ENCODE peak calls at places on chromosomes 6 and 20, in five cellular contexts. H is ovary, D is spleen, M is suprapubic skin, C is prostate gland. I is an unnamed sample.

GRCh38 chr6:21856844-21857243 is 263.3 kb downstream of the SOX4 start:
- DNase-seq in H (no peak), M (no peak), C (no peak), D (no peak), I (no peak)

GRCh38 chr6:146289816-146290588 is 253.6 kb upstream of the RAB32 start:
- DNase-seq in H (no peak), D (no peak), C (no peak), M (no peak), I (no peak)

GRCh38 chr6:44742828-44743372 is 355.4 kb downstream of the CDC5L start:
- DNase-seq in C (no peak), D (no peak), M (no peak), H (no peak), I (no peak)

GRCh38 chr6:35368038-35368887 is 25.9 kb downstream of the PPARD start:
- DNase-seq in C (peak; percentile 10), H (no peak), D (no peak), M (no peak), I (no peak)

GRCh38 chr6:125780540-125781306 is 10.0 kb upstream of the NCOA7 start:
- DNase-seq in C (peak; percentile 41), H (peak; percentile 61), M (no peak), D (peak; percentile 88), I (peak; percentile 58)

GRCh38 chr6:135087403-135087802 is 32.8 kb upstream of the HBS1L start:
- DNase-seq in H (no peak), C (no peak), D (no peak), M (no peak), I (no peak)

GRCh38 chr6:113632220-113632864 is 224.8 kb upstream of the MARCKS start:
- DNase-seq in C (peak; percentile 86), H (no peak), M (no peak), D (no peak), I (peak; percentile 54)

GRCh38 chr6:76592561-76592960 is 520.1 kb upstream of the IMPG1 start:
- DNase-seq in H (no peak), M (no peak), C (no peak), D (no peak), I (no peak)

GRCh38 chr6:159941286-159942113 is 27.4 kb upstream of the IGF2R start:
- DNase-seq in M (no peak), H (no peak), D (no peak), C (no peak), I (no peak)
- H3K4me3 ChIP-seq in M (no peak overlapping the region), H (no peak overlapping the region), D (no peak overlapping the region), C (no peak overlapping the region), I (no peak overlapping the region)

GRCh38 chr20:433300-433975 is 25.3 kb downstream of the RBCK1 start:
- DNase-seq in C (no peak), M (no peak), H (no peak), D (no peak), I (no peak)

GRCh38 chr20:434221-434620 is 26.1 kb downstream of the RBCK1 start:
- DNase-seq in C (no peak), D (no peak), H (no peak), M (no peak), I (no peak)

GRCh38 chr20:436476-436875 is 25.9 kb downstream of the TBC1D20 start:
- DNase-seq in D (no peak), C (no peak), H (no peak), M (no peak), I (no peak)

GRCh38 chr20:435558-435957 is 26.8 kb downstream of the TBC1D20 start:
- DNase-seq in D (no peak), H (no peak), M (no peak), C (no peak), I (no peak)

GRCh38 chr20:434661-435419 is 26.7 kb downstream of the RBCK1 start:
- DNase-seq in C (no peak), H (no peak), M (no peak), D (no peak), I (no peak)
- TF ChIP-seq POLR2A in C (no peak), H (no peak), M (no peak), D (no peak), I (no peak)

DNA sequence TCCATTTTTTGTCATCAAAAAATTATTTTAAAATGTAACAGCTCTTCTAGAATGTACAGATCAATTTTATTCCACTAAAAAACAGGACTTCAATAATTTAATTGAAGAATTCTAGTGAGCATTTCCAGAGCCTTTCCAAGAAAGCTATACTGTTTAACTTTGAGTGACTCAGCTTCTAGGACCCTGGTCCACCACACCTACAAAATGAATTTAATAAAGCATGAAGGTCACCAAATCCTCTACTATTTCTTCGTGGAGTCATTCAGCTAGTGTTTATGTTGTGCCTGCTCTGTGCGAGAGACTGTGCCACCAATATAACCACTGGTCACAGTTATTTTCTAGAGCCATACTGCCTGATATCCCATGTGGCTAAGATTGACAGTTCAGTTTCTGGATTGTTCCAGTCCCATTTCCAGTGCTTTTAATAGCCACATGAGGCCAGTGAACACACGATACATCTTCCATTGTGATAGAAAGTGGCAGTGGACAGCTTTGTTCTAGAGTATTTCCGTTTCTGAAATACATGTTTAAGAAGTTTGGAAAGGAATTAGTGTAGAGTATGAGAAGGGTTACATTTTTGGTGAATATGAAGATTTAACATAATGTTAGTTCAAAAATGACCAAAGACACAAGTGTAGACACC is 160.6 kb downstream of the MTHFD1L start:
- DNase-seq in C (no peak), H (no peak), M (no peak), D (no peak), I (no peak)
- H3K4me1 ChIP-seq in C (no peaks in the 10 kb centered on the region), H (peaks cover 4% of the 10 kb centered on the region), M (peaks cover 5% of the 10 kb centered on the region), D (peaks cover 26% of the 10 kb centered on the region), I (no peaks in the 10 kb centered on the region)

GRCh38 chr6:1393641-1394283 is 4.4 kb downstream of the FOXF2 start:
- DNase-seq in C (no peak), M (peak; percentile 55), H (no peak), D (no peak), I (no peak)

GRCh38 chr6:1390071-1390804 is 862 bp downstream of the FOXF2 start:
- DNase-seq in M (peak; percentile 74), C (peak; percentile 14), D (peak; percentile 74), H (peak; percentile 32), I (no peak)

GRCh38 chr6:1390805-1391511 is 1.6 kb downstream of the FOXF2 start:
- DNase-seq in M (peak; percentile 64), H (no peak), D (peak; percentile 69), C (no peak), I (no peak)

GRCh38 chr6:1392813-1393640 is 3.7 kb downstream of the FOXF2 start:
- DNase-seq in D (peak; percentile 72), C (no peak), H (no peak), M (peak; percentile 61), I (no peak)

GRCh38 chr6:1391692-1392309 is 2.4 kb downstream of the FOXF2 start:
- DNase-seq in D (peak; percentile 37), M (peak; percentile 60), H (no peak), C (no peak), I (no peak)
- H3K4me3 ChIP-seq in D (no peak overlapping the region), M (peak overlapping the region; percentile 51), H (no peak overlapping the region), C (peak overlapping the region; percentile 40), I (peak overlapping the region; percentile 28)

DNA sequence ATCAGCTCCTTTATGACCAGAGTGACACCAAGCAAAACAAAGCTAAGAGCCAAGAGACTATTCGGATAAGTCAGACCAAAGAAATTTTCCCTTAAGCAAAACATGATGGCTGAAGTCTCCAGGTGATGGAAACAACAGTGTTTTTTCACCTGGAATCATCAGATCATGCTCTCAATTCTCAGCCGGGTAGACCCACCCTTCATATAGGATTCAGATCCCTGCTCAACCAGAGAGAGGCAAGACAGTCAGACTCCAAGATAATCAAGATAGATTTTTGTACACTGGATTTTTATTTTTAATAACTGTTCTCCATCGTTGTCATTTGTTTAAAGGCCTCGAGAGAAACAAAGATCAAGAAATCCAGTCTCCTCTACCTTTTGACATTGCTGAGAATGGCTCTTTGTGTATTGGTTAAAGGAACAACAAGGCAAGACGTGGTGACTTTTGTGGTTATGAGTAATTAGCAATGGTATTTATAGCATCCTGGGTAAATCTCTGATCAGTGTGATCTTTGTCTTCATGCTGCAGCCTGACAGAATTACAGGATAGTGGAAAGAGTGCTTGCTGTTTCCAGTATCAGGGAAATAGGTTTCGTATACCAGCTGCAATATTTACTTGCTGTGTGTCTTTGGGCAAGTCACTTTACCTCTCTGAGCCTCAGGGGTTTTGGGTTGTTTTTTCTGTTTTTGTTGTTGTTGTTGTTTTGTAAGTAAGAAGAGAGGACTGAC is 29.9 kb downstream of the ID4 start:
- DNase-seq in H (no peak), D (no peak), M (no peak), C (peak; percentile 9), I (no peak)
- TF ChIP-seq POLR2A in H (no peak), D (no peak), M (no peak), C (no peak), I (no peak)

DNA sequence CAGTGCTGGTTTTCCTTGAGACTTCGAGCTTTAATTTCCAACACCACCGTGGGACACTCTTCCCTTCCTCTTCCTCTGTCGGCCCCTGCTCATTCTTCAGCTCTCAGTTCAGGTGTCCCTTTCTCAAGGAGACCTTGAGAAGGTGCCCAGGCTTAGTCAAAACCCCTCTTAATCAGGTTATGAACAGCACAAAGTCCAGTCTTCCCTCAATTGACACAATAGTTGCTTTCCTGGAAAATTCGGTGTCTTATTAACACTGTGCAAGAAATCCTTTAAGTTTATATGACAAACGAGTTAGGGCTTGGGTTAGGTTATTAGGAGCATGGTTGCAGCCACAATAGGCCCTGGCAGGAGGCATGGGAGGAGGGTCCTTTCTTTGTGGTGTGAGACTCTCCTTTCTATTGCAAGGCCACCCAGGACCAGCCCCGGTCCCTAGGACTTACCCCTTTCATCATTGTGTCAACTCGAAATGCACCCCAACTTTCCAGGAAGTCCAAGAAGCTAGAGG is 1.5 kb upstream of the NSFL1C start:
- DNase-seq in M (no peak), C (no peak), H (no peak), D (no peak), I (no peak)
- H3K4me1 ChIP-seq in M (peaks cover 62% of the 10 kb centered on the region), C (peaks cover 18% of the 10 kb centered on the region), H (peaks cover 10% of the 10 kb centered on the region), D (peaks cover 89% of the 10 kb centered on the region), I (peaks cover 36% of the 10 kb centered on the region)

DNA sequence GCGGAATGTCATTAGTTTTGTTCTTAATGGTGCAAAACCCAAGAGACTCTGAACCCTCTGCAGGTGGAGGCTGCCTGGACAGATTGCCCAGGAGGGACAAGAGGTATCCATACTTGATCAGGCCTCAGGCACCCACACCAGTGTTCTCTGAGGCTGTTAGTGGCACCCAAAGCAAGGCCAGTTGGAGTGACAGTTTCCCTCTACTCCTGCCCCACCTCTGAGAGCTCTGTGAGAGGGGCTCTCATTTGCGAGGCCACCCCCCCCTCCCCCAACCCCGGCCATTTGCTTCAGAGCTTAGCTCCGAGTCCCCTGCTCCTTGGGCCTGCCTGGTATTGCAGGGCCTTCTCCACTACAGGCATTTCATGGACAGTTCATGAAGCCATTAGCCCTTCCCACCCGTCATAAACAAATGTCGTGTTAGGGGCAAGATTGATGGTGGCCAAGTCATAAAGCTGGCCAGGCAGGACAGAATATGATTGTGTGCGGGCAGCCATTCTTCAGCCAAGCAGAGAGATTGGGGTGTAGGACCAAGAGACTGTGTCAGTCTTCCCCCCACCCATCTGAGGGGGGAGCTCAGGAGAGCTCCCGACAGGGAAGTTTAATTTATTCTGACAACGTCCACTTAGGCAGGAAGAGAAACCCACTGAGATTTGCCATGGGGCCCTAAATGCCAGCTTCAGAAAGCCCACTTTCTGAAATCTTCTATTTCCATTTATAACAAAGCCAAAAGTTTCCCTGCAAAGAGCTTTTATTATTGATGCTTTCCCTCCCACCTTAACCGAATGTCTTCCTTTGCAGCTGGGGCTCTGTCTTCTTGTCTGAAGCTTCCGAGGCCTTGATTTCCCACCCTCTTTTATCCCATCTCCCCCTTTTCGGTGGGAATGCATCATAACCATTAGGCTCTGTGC is 7.1 kb downstream of the FOXC1 start:
- DNase-seq in C (no peak), D (no peak), H (no peak), M (no peak), I (no peak)
- H3K4me3 ChIP-seq in C (no peak overlapping the region), D (no peak overlapping the region), H (no peak overlapping the region), M (peak overlapping the region; percentile 71), I (no peak overlapping the region)